ENCODE peak calls at places on chromosomes 6 and 20, in five cellular contexts. I is heart left ventricle, E is Peyer's patch, H is AG10803, F is progenitor cell of endocrine pancreas. P is an unnamed sample.

GRCh38 chr6:108796875-108797274 is 51.3 kb upstream of the ARMC2 start:
- DNase-seq in I (no peak), E (no peak), H (no peak), F (no peak), P (no peak)

GRCh38 chr6:2563635-2564034 is 187.1 kb downstream of the MYLK4 start:
- DNase-seq in I (no peak), E (no peak), H (no peak), F (no peak), P (no peak)

GRCh38 chr20:33653900-33654596 is 8.1 kb upstream of the C20orf144 start:
- DNase-seq in I (no peak), E (no peak), H (no peak), F (no peak), P (no peak)

GRCh38 chr6:41120058-41120457 is 34.1 kb downstream of the TREML1 start:
- DNase-seq in I (no peak), E (no peak), H (no peak), F (no peak), P (no peak)

GRCh38 chr20:43786885-43787284 is 60.1 kb upstream of the GTSF1L start:
- DNase-seq in I (no peak), E (no peak), H (no peak), F (no peak), P (no peak)

GRCh38 chr20:25699914-25700313 is 3.3 kb upstream of the ZNF337 start:
- DNase-seq in I (no peak), E (no peak), H (no peak), F (no peak), P (no peak)

GRCh38 chr6:90151827-90152449 is 144.7 kb downstream of the BACH2 start:
- DNase-seq in I (no peak), E (no peak), H (no peak), F (no peak), P (no peak)

GRCh38 chr6:56849876-56850275 is 105.0 kb upstream of the BEND6 start:
- DNase-seq in I (no peak), E (no peak), H (peak), F (no peak), P (no peak)

GRCh38 chr6:65448806-65449397 is 258.1 kb downstream of the EYS start:
- DNase-seq in I (no peak), E (no peak), H (no peak), F (no peak), P (no peak)

GRCh38 chr20:7505152-7505834 is 435.0 kb downstream of the HAO1 start:
- DNase-seq in I (no peak), E (no peak), H (no peak), F (no peak), P (no peak)

GRCh38 chr6:44485601-44486000 is 98.1 kb downstream of the CDC5L start:
- DNase-seq in I (no peak), E (no peak), H (no peak), F (no peak), P (no peak)
- TF ChIP-seq CTCF in I (no peak), E (no peak), H (peak), F (no peak), P (no peak)

DNA sequence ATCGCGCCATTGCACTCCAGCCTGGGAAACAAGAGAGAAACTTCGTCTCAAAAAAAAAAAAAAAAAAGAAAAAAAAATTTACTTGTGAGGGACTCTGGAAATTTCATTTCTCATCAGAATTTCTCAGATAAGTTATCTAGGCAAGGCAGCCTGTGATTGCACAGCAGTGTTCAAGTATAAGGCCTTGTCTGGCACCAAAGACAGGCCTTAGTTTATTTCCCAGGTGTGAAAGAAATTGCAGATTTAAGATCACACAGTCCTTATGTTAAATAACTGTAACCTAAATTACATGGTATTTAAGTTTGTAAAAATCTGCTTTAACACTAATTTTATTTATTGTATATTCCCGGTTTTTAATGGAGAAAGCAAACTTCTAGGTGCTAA is 34.8 kb downstream of the HFE start:
- DNase-seq in I (no peak), E (no peak), H (no peak), F (no peak), P (no peak)
- TF ChIP-seq CTCF in I (no peak), E (no peak), H (no peak), F (no peak), P (no peak)

GRCh38 chr20:16902657-16903056 is 154.5 kb downstream of the OTOR start:
- DNase-seq in I (no peak), E (no peak), H (no peak), F (no peak), P (no peak)

DNA sequence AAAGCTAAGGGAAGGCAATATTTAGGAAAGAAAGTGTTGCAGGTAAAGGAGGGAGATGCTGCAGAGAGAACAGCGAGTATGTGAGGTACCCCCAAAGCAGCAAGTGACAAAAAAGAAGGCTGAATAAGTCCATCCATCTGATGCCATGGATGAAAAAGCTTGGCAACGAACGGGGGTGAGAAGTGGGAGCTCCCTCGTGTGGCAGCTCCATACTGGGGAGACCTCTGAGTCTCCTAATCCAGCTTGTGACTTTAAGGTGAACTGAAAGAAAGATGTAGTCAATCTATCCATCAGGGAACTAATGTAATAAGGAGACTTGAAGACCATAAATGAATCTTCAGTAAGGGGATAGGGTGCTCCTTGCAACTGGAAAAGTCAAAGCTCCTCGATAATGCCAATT is 156.6 kb downstream of the OTOR start:
- DNase-seq in I (no peak), E (no peak), H (no peak), F (no peak), P (no peak)
- TF ChIP-seq CTCF in I (no peak), E (no peak), H (no peak), F (no peak), P (no peak)

GRCh38 chr6:31474871-31475286 is 23.1 kb upstream of the MICB start:
- DNase-seq in I (no peak), E (no peak), H (no peak), F (no peak), P (no peak)
- TF ChIP-seq CTCF in I (peak), E (peak), H (peak), F (peak), P (no peak)

DNA sequence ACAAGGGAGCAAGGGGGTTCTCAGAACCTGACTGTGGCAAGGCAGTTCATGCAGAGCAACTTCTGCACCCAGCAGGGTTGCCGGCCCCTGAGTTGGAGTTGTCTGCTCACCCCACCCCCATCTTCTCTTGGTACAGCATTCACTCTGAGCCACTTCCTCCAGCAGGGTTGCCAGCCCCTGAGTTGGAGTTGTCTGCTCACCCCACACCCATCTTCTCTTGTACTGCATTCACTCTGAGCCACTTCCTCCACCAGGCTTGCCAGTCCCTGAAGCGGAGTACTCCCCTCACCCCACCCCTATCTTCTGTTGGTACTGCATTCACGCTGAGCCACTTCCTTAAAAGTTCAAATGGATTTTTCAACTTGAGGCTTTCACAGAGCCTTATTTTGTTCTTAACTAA is 79.7 kb upstream of the SYNDIG1 start:
- DNase-seq in I (no peak), E (no peak), H (no peak), F (no peak), P (no peak)
- TF ChIP-seq CTCF in I (no peak), E (no peak), H (no peak), F (no peak), P (no peak)

GRCh38 chr6:110468696-110469095 is 7.7 kb downstream of the SLC22A16 start:
- DNase-seq in I (no peak), E (no peak), H (no peak), F (no peak), P (no peak)
- TF ChIP-seq CTCF in I (no peak), E (no peak), H (no peak), F (no peak), P (no peak)

DNA sequence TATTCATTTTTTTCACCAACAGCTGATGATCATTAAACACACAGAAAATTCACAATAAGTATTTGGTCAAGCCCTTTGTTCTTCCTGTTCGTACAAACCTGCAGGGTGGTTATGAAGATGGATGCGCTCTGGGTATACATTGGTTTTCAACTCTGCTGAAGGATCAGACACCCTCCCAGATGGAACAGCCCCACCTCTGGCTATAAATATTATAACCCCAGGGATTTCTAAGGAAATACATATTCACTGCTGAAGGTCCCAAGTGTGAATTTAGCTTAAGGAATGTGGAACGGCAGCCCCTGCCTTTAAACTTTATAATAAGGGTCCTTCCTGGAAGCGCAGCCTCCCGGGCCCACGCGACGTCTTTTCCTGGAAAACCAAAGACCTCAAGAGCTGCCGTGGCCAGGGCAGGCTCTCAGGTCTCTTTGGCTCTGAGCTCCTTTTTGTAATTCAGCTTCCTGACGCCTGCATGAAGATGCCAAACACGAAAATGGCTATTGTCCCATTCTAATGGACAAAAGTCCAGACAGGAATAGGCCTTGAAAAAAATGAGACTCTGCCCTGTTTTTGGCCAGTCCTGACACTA is 172.4 kb upstream of the SSTR4 start:
- DNase-seq in I (peak), E (no peak), H (no peak), F (no peak), P (no peak)
- TF ChIP-seq CTCF in I (no peak), E (no peak), H (no peak), F (no peak), P (no peak)

GRCh38 chr6:84967389-84967788 is 203.0 kb upstream of the TBX18 start:
- DNase-seq in I (no peak), E (no peak), H (peak), F (no peak), P (no peak)
- TF ChIP-seq CTCF in I (no peak), E (no peak), H (peak), F (peak), P (no peak)